ENCODE peak calls at places on chromosomes 13 and 19, in nine cellular contexts. One of them, this sample, is unnamed.

GRCh38 chr13:67277581-67277980 is 47.4 kb upstream of the PCDH9 start:
- DNase-seq in ovary: no peak
- DNase-seq in body of pancreas: no peak
- DNase-seq in H54: no peak
- DNase-seq in Peyer's patch: no peak
- DNase-seq in stomach: no peak
- DNase-seq in breast epithelium: no peak
- DNase-seq in lower leg skin: no peak
- DNase-seq in upper lobe of left lung: no peak
- DNase-seq in this sample: no peak

GRCh38 chr19:3625996-3626472 is 556 bp downstream of the CACTIN start:
- DNase-seq in ovary: no peak
- DNase-seq in body of pancreas: no peak
- DNase-seq in H54: no peak
- DNase-seq in Peyer's patch: no peak
- DNase-seq in stomach: no peak
- DNase-seq in breast epithelium: no peak
- DNase-seq in lower leg skin: no peak
- DNase-seq in upper lobe of left lung: no peak
- DNase-seq in this sample: peak

GRCh38 chr19:39497850-39498261 is 891 bp upstream of the DLL3 start:
- DNase-seq in ovary: peak
- DNase-seq in body of pancreas: no peak
- DNase-seq in H54: no peak
- DNase-seq in Peyer's patch: peak
- DNase-seq in stomach: no peak
- DNase-seq in breast epithelium: no peak
- DNase-seq in lower leg skin: no peak
- DNase-seq in upper lobe of left lung: peak
- DNase-seq in this sample: peak

GRCh38 chr13:40094056-40094455 is 438.6 kb downstream of the COG6 start:
- DNase-seq in ovary: no peak
- DNase-seq in body of pancreas: no peak
- DNase-seq in H54: no peak
- DNase-seq in Peyer's patch: no peak
- DNase-seq in stomach: no peak
- DNase-seq in breast epithelium: no peak
- DNase-seq in lower leg skin: no peak
- DNase-seq in upper lobe of left lung: no peak
- DNase-seq in this sample: no peak

GRCh38 chr13:95982144-95982543 is 71.1 kb downstream of the UGGT2 start:
- DNase-seq in ovary: no peak
- DNase-seq in body of pancreas: no peak
- DNase-seq in H54: no peak
- DNase-seq in Peyer's patch: no peak
- DNase-seq in stomach: no peak
- DNase-seq in breast epithelium: no peak
- DNase-seq in lower leg skin: no peak
- DNase-seq in upper lobe of left lung: no peak
- DNase-seq in this sample: no peak

GRCh38 chr19:18488403-18488723 is 33.5 kb downstream of the ELL start:
- DNase-seq in ovary: no peak
- DNase-seq in body of pancreas: no peak
- DNase-seq in H54: peak
- DNase-seq in Peyer's patch: no peak
- DNase-seq in stomach: no peak
- DNase-seq in breast epithelium: no peak
- DNase-seq in lower leg skin: no peak
- DNase-seq in upper lobe of left lung: no peak
- DNase-seq in this sample: no peak

GRCh38 chr13:79987323-79987722 is 353.6 kb downstream of the SPRY2 start:
- DNase-seq in ovary: no peak
- DNase-seq in body of pancreas: no peak
- DNase-seq in H54: no peak
- DNase-seq in Peyer's patch: no peak
- DNase-seq in stomach: no peak
- DNase-seq in breast epithelium: no peak
- DNase-seq in lower leg skin: no peak
- DNase-seq in upper lobe of left lung: no peak
- DNase-seq in this sample: no peak

GRCh38 chr13:57624565-57625435 is 6.7 kb upstream of the PCDH17 start:
- DNase-seq in ovary: no peak
- DNase-seq in body of pancreas: peak
- DNase-seq in H54: peak
- DNase-seq in Peyer's patch: no peak
- DNase-seq in stomach: no peak
- DNase-seq in breast epithelium: no peak
- DNase-seq in lower leg skin: no peak
- DNase-seq in upper lobe of left lung: no peak
- DNase-seq in this sample: peak

GRCh38 chr19:49182848-49183375 is 25.3 kb downstream of the TRPM4 start:
- DNase-seq in ovary: no peak
- DNase-seq in body of pancreas: no peak
- DNase-seq in H54: no peak
- DNase-seq in Peyer's patch: no peak
- DNase-seq in stomach: no peak
- DNase-seq in breast epithelium: no peak
- DNase-seq in lower leg skin: no peak
- DNase-seq in upper lobe of left lung: peak
- DNase-seq in this sample: no peak

DNA sequence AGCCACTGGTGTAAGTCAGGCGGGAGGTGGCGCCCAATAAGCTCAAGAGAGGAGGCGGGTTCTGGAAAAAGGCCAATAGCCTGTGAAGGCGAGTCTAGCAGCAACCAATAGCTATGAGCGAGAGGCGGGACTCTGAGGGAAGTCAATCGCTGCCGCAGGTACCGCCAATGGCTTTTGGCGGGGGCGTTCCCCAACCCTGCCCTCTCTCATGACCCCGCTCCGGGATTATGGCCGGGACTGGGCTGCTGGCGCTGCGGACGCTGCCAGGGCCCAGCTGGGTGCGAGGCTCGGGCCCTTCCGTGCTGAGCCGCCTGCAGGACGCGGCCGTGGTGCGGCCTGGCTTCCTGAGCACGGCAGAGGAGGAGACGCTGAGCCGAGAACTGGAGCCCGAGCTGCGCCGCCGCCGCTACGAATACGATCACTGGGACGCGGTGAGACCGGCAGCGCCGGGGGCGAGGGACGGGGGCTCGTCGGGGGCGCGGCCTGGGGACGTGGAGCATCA is at the start of gene ALKBH7:
- DNase-seq in ovary: peak
- DNase-seq in body of pancreas: peak
- DNase-seq in H54: peak
- DNase-seq in Peyer's patch: peak
- DNase-seq in stomach: peak
- DNase-seq in breast epithelium: peak
- DNase-seq in lower leg skin: peak
- DNase-seq in upper lobe of left lung: no peak
- DNase-seq in this sample: peak
- TF ChIP-seq POLR2A in ovary: peak
- TF ChIP-seq POLR2A in body of pancreas: peak
- TF ChIP-seq POLR2A in H54: peak
- TF ChIP-seq POLR2A in Peyer's patch: peak
- TF ChIP-seq POLR2A in stomach: no peak
- TF ChIP-seq POLR2A in breast epithelium: no peak
- TF ChIP-seq POLR2A in lower leg skin: no peak
- TF ChIP-seq POLR2A in upper lobe of left lung: peak
- TF ChIP-seq POLR2A in this sample: peak

GRCh38 chr19:11766597-11767591 is at the start of gene ZNF441:
- DNase-seq in ovary: peak
- DNase-seq in body of pancreas: peak
- DNase-seq in H54: peak
- DNase-seq in Peyer's patch: peak
- DNase-seq in stomach: peak
- DNase-seq in breast epithelium: peak
- DNase-seq in lower leg skin: peak
- DNase-seq in upper lobe of left lung: peak
- DNase-seq in this sample: peak
- TF ChIP-seq POLR2A in ovary: peak
- TF ChIP-seq POLR2A in body of pancreas: peak
- TF ChIP-seq POLR2A in H54: peak
- TF ChIP-seq POLR2A in Peyer's patch: peak
- TF ChIP-seq POLR2A in stomach: no peak
- TF ChIP-seq POLR2A in breast epithelium: peak
- TF ChIP-seq POLR2A in lower leg skin: no peak
- TF ChIP-seq POLR2A in upper lobe of left lung: peak
- TF ChIP-seq POLR2A in this sample: peak

DNA sequence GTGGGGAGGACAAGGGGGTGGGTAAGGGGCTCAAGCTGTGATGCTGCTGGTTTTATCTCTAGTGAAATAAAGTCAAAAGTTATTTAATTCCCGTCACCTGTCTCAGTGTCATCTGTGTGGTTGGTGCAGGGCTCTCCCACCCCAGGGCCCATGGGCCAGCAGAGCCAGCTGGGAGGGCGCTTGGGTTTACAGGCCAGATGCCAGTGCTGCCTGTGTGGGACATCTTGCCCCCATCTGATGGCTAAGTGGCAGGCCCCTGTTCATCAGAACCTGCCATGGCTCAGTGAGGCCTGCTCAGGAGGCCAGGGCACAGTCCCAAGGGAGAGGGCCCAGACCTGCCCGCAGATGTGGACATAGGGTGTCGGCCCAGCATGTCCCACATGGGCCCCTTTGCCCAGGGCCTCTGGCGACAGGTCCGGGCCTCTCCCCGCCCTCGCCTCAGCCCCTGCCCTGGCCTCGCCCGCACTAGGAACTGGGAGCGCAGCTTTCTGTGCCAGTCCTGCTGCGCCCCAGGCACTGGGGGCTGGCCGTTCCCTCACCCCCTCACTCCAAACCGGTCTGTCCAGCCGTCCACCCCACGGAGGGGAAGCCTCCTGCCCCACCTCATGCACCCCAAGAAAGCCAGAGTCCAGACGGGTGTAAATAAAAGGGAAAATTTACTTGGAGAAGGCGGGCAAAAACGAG is 5.3 kb downstream of the ZNF296 start:
- DNase-seq in ovary: no peak
- DNase-seq in body of pancreas: no peak
- DNase-seq in H54: no peak
- DNase-seq in Peyer's patch: no peak
- DNase-seq in stomach: peak
- DNase-seq in breast epithelium: peak
- DNase-seq in lower leg skin: no peak
- DNase-seq in upper lobe of left lung: peak
- DNase-seq in this sample: no peak
- TF ChIP-seq POLR2A in ovary: no peak
- TF ChIP-seq POLR2A in body of pancreas: no peak
- TF ChIP-seq POLR2A in H54: no peak
- TF ChIP-seq POLR2A in Peyer's patch: no peak
- TF ChIP-seq POLR2A in stomach: no peak
- TF ChIP-seq POLR2A in breast epithelium: no peak
- TF ChIP-seq POLR2A in lower leg skin: no peak
- TF ChIP-seq POLR2A in upper lobe of left lung: no peak
- TF ChIP-seq POLR2A in this sample: no peak

GRCh38 chr19:35033067-35034004 is 3.1 kb downstream of the SCN1B start:
- DNase-seq in ovary: no peak
- DNase-seq in body of pancreas: no peak
- DNase-seq in H54: no peak
- DNase-seq in Peyer's patch: no peak
- DNase-seq in stomach: no peak
- DNase-seq in breast epithelium: no peak
- DNase-seq in lower leg skin: no peak
- DNase-seq in upper lobe of left lung: no peak
- DNase-seq in this sample: no peak
- TF ChIP-seq POLR2A in ovary: no peak
- TF ChIP-seq POLR2A in body of pancreas: no peak
- TF ChIP-seq POLR2A in H54: no peak
- TF ChIP-seq POLR2A in Peyer's patch: no peak
- TF ChIP-seq POLR2A in stomach: no peak
- TF ChIP-seq POLR2A in breast epithelium: no peak
- TF ChIP-seq POLR2A in lower leg skin: no peak
- TF ChIP-seq POLR2A in upper lobe of left lung: no peak
- TF ChIP-seq POLR2A in this sample: no peak

GRCh38 chr19:10896851-10897526 is 25.6 kb downstream of the CARM1 start:
- DNase-seq in ovary: no peak
- DNase-seq in body of pancreas: no peak
- DNase-seq in H54: no peak
- DNase-seq in Peyer's patch: no peak
- DNase-seq in stomach: no peak
- DNase-seq in breast epithelium: no peak
- DNase-seq in lower leg skin: no peak
- DNase-seq in upper lobe of left lung: no peak
- DNase-seq in this sample: peak

GRCh38 chr19:10895363-10895762 is 24.0 kb downstream of the CARM1 start:
- DNase-seq in ovary: no peak
- DNase-seq in body of pancreas: no peak
- DNase-seq in H54: no peak
- DNase-seq in Peyer's patch: no peak
- DNase-seq in stomach: no peak
- DNase-seq in breast epithelium: no peak
- DNase-seq in lower leg skin: no peak
- DNase-seq in upper lobe of left lung: no peak
- DNase-seq in this sample: no peak

GRCh38 chr19:10898633-10899032 is 27.3 kb downstream of the CARM1 start:
- DNase-seq in ovary: no peak
- DNase-seq in body of pancreas: no peak
- DNase-seq in H54: no peak
- DNase-seq in Peyer's patch: no peak
- DNase-seq in stomach: no peak
- DNase-seq in breast epithelium: no peak
- DNase-seq in lower leg skin: no peak
- DNase-seq in upper lobe of left lung: no peak
- DNase-seq in this sample: no peak

GRCh38 chr19:10895920-10896319 is 24.6 kb downstream of the CARM1 start:
- DNase-seq in ovary: no peak
- DNase-seq in body of pancreas: no peak
- DNase-seq in H54: no peak
- DNase-seq in Peyer's patch: no peak
- DNase-seq in stomach: no peak
- DNase-seq in breast epithelium: no peak
- DNase-seq in lower leg skin: no peak
- DNase-seq in upper lobe of left lung: no peak
- DNase-seq in this sample: no peak

GRCh38 chr19:10899171-10899653 is 27.9 kb downstream of the CARM1 start:
- DNase-seq in ovary: no peak
- DNase-seq in body of pancreas: peak
- DNase-seq in H54: no peak
- DNase-seq in Peyer's patch: no peak
- DNase-seq in stomach: peak
- DNase-seq in breast epithelium: peak
- DNase-seq in lower leg skin: no peak
- DNase-seq in upper lobe of left lung: peak
- DNase-seq in this sample: peak
- TF ChIP-seq POLR2A in ovary: no peak
- TF ChIP-seq POLR2A in body of pancreas: no peak
- TF ChIP-seq POLR2A in H54: no peak
- TF ChIP-seq POLR2A in Peyer's patch: no peak
- TF ChIP-seq POLR2A in stomach: no peak
- TF ChIP-seq POLR2A in breast epithelium: no peak
- TF ChIP-seq POLR2A in lower leg skin: no peak
- TF ChIP-seq POLR2A in upper lobe of left lung: no peak
- TF ChIP-seq POLR2A in this sample: peak

This sample was measured in erythroblast.